ENCODE peak calls at places on chromosomes 16 and 17, in ten cellular contexts. C, J, Z, M, W, S, I, D, T and X are unnamed samples. For H3K4me1 and H3K9me3, the result is how much of the 10 kb centered on the place peaks cover.

GRCh38 chr17:40848583-40849235 is 18.3 kb downstream of the KRT12 start:
- DNase-seq in C (no peak), J (no peak), Z (no peak), M (no peak), W (peak), S (no peak), I (no peak), D (no peak), T (no peak), X (no peak)

GRCh38 chr16:27829975-27830374 is 233.5 kb downstream of the GSG1L start:
- DNase-seq in C (no peak), J (no peak), Z (no peak), M (no peak), W (no peak), S (no peak), I (no peak), D (no peak), T (no peak), X (no peak)

GRCh38 chr17:79919164-79919585 is 79.9 kb upstream of the CBX4 start:
- DNase-seq in C (peak), J (peak), Z (peak), M (no peak), W (peak), S (peak), I (peak), D (peak), T (no peak), X (no peak)

GRCh38 chr17:43579570-43580140 is 33.5 kb upstream of the ETV4 start:
- DNase-seq in C (no peak), J (no peak), Z (peak), M (no peak), W (peak), S (no peak), I (no peak), D (no peak), T (no peak), X (no peak)

GRCh38 chr16:14489460-14489859 is 140.6 kb downstream of the PARN start:
- DNase-seq in C (no peak), J (no peak), Z (peak), M (no peak), W (no peak), S (no peak), I (no peak), D (no peak), T (no peak), X (no peak)

GRCh38 chr16:83929811-83930555 is 23.1 kb upstream of the OSGIN1 start:
- DNase-seq in C (no peak), J (no peak), Z (no peak), M (no peak), W (no peak), S (no peak), I (no peak), D (peak), T (no peak), X (no peak)

GRCh38 chr16:56767018-56767417 is 37.1 kb downstream of the NUP93 start:
- DNase-seq in C (no peak), J (no peak), Z (no peak), M (no peak), W (no peak), S (no peak), I (no peak), D (no peak), T (no peak), X (no peak)

GRCh38 chr17:62887437-62887836 is 78.6 kb upstream of the TANC2 start:
- DNase-seq in C (no peak), J (no peak), Z (no peak), M (no peak), W (no peak), S (no peak), I (no peak), D (no peak), T (no peak), X (no peak)

GRCh38 chr16:58931436-58931835 is 197.3 kb upstream of the GOT2 start:
- DNase-seq in C (no peak), J (no peak), Z (no peak), M (no peak), W (no peak), S (no peak), I (no peak), D (no peak), T (no peak), X (no peak)

GRCh38 chr17:30091771-30092170 is 24.8 kb upstream of the NSRP1 start:
- DNase-seq in C (no peak), J (no peak), Z (peak), M (no peak), W (no peak), S (no peak), I (no peak), D (no peak), T (no peak), X (no peak)

GRCh38 chr17:59848778-59849177 is 44.0 kb downstream of the TUBD1 start:
- DNase-seq in C (peak), J (peak), Z (no peak), M (no peak), W (peak), S (peak), I (no peak), D (peak), T (no peak), X (peak)

GRCh38 chr16:86966781-86967180 is 350.4 kb downstream of the C16orf95 start:
- DNase-seq in C (no peak), J (no peak), Z (no peak), M (no peak), W (no peak), S (no peak), I (no peak), D (no peak), T (no peak), X (no peak)

GRCh38 chr17:7523033-7523432 is 25.8 kb upstream of the TNFSF12 start:
- DNase-seq in C (no peak), J (no peak), Z (peak), M (peak), W (no peak), S (peak), I (no peak), D (no peak), T (peak), X (no peak)

GRCh38 chr17:37490638-37491614 is 1.2 kb downstream of the DUSP14 start:
- DNase-seq in C (peak), J (peak), Z (peak), M (no peak), W (peak), S (peak), I (peak), D (peak), T (peak), X (peak)

GRCh38 chr16:88012360-88012759 is 61.1 kb downstream of the BANP start:
- DNase-seq in C (no peak), J (no peak), Z (no peak), M (no peak), W (no peak), S (peak), I (no peak), D (no peak), T (no peak), X (no peak)

GRCh38 chr17:1109606-1110523 is 69.9 kb downstream of the ABR start:
- DNase-seq in C (no peak), J (no peak), Z (peak), M (peak), W (no peak), S (no peak), I (no peak), D (peak), T (peak), X (no peak)

GRCh38 chr17:81200695-81201580 is 21.8 kb downstream of the CEP131 start:
- DNase-seq in C (peak), J (no peak), Z (peak), M (no peak), W (peak), S (peak), I (peak), D (no peak), T (no peak), X (no peak)

GRCh38 chr16:20851601-20852000 is 45.3 kb downstream of the REXO5 start:
- DNase-seq in C (peak), J (peak), Z (peak), M (peak), W (peak), S (peak), I (peak), D (peak), T (no peak), X (peak)

GRCh38 chr17:81043725-81044427 is 8.9 kb downstream of the BAIAP2 start:
- DNase-seq in C (no peak), J (no peak), Z (peak), M (no peak), W (peak), S (no peak), I (peak), D (no peak), T (no peak), X (peak)

GRCh38 chr16:50263060-50263909 is 3.1 kb upstream of the ADCY7 start:
- DNase-seq in C (no peak), J (no peak), Z (no peak), M (no peak), W (no peak), S (no peak), I (no peak), D (no peak), T (peak), X (peak)

GRCh38 chr17:82110298-82110697 is 12.3 kb upstream of the FASN start:
- DNase-seq in C (no peak), J (no peak), Z (no peak), M (no peak), W (peak), S (no peak), I (no peak), D (no peak), T (no peak), X (no peak)

GRCh38 chr17:73336613-73337400 is 25.0 kb upstream of the CDC42EP4 start:
- DNase-seq in C (no peak), J (no peak), Z (no peak), M (no peak), W (no peak), S (no peak), I (no peak), D (no peak), T (no peak), X (no peak)

GRCh38 chr17:4003501-4004421 is 39.5 kb upstream of the ATP2A3 start:
- DNase-seq in C (no peak), J (no peak), Z (no peak), M (no peak), W (no peak), S (no peak), I (no peak), D (no peak), T (peak), X (no peak)
- H3K4me1 ChIP-seq in C (under half), J (under half), Z (under half), M (under half), W (under half), S (under half), I (under half), D (under half), T (under half), X (under half)

GRCh38 chr16:3388325-3388724 is 12.5 kb downstream of the ZSCAN32 start:
- DNase-seq in C (no peak), J (no peak), Z (no peak), M (no peak), W (no peak), S (no peak), I (no peak), D (no peak), T (no peak), X (no peak)
- H3K9me3 ChIP-seq in C (half or more), J (half or more), Z (half or more), M (under half), W (under half), S (under half), I (half or more), D (half or more), T (under half), X (under half)

DNA sequence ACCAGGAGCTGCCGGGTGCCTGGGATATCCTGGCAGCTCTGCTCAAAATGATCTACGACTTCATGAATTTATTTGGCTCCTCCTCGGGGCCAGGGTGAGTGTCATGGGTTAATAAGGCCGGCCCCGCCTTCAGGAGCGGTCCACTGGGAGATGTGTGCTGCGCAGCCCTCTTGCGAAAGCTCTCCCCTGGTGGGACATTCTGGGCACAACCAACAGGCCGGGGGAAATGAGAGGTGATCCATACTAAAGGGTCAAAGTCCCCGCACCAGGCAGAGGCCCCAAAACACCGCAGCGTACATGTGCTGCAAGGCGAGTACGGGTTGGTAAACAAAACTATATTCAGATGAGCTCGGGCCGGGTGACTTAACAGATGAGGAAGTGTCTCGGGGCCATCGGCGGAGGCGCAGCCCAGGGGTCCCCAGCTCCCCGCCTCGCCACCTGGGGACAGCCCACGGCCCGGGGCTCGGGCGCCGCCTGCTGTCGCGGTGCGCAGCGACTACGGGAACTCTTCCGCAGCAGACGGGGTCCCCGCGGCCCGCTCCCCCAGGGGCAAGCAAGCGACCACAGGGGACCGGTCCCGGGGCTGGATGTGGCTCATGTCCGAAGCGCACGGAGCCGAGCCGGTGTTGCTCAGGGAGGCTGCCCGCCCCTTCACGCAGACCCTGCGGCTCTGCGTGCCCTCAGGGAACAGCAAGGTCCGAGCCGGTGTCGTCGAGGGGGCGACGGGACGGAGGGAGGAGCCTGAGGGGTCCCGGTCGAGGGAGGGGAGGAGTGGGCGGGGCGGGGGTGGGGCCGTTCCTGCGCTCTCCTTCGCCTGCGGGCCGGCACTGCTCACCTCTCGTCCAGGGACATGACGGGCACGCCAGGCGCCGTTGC is at the start of gene RAB37:
- DNase-seq in C (no peak), J (no peak), Z (peak), M (peak), W (no peak), S (no peak), I (no peak), D (peak), T (peak), X (no peak)
- TF ChIP-seq CTCF in C (no peak), J (no peak), Z (peak), M (peak), W (peak), S (peak), I (no peak), D (peak), T (peak), X (no peak)

DNA sequence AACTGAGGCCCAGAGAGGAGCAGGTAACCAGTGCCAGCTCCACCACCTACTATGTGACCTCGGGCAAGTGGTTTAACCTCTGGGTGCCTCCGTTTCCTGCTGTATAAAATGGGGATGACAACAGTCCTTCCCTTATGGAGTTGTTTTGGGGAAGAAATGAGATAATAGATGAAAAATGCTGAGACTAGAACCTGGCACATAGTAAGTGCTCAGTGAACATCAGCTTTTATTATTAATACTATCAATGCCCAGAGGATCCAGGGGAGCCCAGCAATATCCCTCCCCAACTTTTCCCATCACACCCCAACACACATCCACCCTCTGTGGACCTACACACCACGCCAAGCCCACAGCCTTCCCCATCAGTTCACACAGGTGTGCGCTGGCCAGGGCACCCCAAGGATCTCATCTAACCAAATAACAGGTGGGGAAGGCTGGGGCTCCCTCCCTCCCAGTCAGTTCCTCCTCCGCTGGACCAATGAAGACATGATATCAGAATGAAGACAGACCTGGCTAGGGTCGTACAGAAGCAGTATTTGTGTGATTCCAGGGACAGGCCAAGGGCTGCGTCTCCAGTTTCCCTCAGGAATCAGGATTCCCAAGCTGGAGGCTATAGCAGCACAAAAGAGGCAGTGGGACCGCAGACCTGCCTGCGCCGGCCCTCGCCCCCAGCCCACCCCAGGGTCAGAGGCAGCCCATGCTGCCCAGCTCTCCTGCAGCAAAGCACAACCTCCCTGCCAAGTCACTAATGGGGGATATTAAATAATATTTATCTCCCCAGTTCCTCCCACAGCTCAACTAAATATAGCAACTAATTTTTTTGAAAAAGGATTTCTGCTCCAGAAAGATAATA is 1.8 kb downstream of the ATP2A3 start:
- DNase-seq in C (no peak), J (no peak), Z (no peak), M (peak), W (no peak), S (no peak), I (no peak), D (no peak), T (no peak), X (no peak)
- H3K4me1 ChIP-seq in C (under half), J (under half), Z (under half), M (under half), W (under half), S (under half), I (under half), D (under half), T (under half), X (under half)